ENCODE peak calls at places on chromosomes 1 and 21, in four cellular contexts. H is hepatocyte, V is PC-9, T is GM23248. Q is an unnamed sample.

GRCh38 chr1:9652379-9653194 is 1.1 kb downstream of the PIK3CD start:
- DNase-seq in H (no peak), V (no peak), T (peak; percentile 55), Q (peak; percentile 47)

GRCh38 chr1:234722267-234722704 is 112.3 kb upstream of the IRF2BP2 start:
- DNase-seq in H (no peak), V (no peak), T (no peak), Q (no peak)

GRCh38 chr1:25572708-25573590 is 29.5 kb downstream of the LDLRAP1 start:
- DNase-seq in H (peak; percentile 79), V (peak; percentile 60), T (peak; percentile 81), Q (peak; percentile 88)

GRCh38 chr1:192952646-192953045 is 106.5 kb downstream of the UCHL5 start:
- DNase-seq in H (no peak), V (no peak), T (peak; percentile 22), Q (no peak)

GRCh38 chr1:17161926-17162800 is 42.8 kb upstream of the PADI1 start:
- DNase-seq in H (no peak), V (no peak), T (no peak), Q (no peak)

GRCh38 chr1:68221001-68221970 is 11.0 kb downstream of the WLS start:
- DNase-seq in H (no peak), V (no peak), T (no peak), Q (no peak)

GRCh38 chr1:75502776-75503175 is 108.1 kb downstream of the SLC44A5 start:
- DNase-seq in H (no peak), V (no peak), T (peak; percentile 0), Q (no peak)

GRCh38 chr1:2344121-2344681 is 47.2 kb downstream of the MORN1 start:
- DNase-seq in H (no peak), V (no peak), T (no peak), Q (no peak)

GRCh38 chr1:170354679-170355078 is 177.3 kb upstream of the GORAB start:
- DNase-seq in H (no peak), V (no peak), T (no peak), Q (no peak)

GRCh38 chr1:90133133-90133532 is 138.2 kb downstream of the ZNF326 start:
- DNase-seq in H (peak; percentile 63), V (no peak), T (peak; percentile 16), Q (peak; percentile 83)

GRCh38 chr21:39014751-39015150 is 168.5 kb downstream of the PSMG1 start:
- DNase-seq in H (peak; percentile 49), V (peak; percentile 25), T (peak; percentile 96), Q (no peak)

GRCh38 chr21:45094412-45094811 is 20.0 kb downstream of the ADARB1 start:
- DNase-seq in H (no peak), V (no peak), T (no peak), Q (no peak)

GRCh38 chr1:223022641-223023473 is 120.2 kb downstream of the TLR5 start:
- DNase-seq in H (peak; percentile 34), V (peak; percentile 52), T (no peak), Q (peak; percentile 39)

GRCh38 chr1:17061486-17062271 is 7.8 kb upstream of the SDHB start:
- DNase-seq in H (no peak), V (no peak), T (no peak), Q (no peak)

GRCh38 chr1:150997126-150997872 is 9.4 kb downstream of the MINDY1 start:
- DNase-seq in H (no peak), V (no peak), T (no peak), Q (no peak)

GRCh38 chr1:53644909-53645689 is 93.9 kb downstream of the GLIS1 start:
- DNase-seq in H (no peak), V (no peak), T (no peak), Q (no peak)

GRCh38 chr1:226657788-226658537 is 81.1 kb downstream of the ITPKB start:
- DNase-seq in H (no peak), V (no peak), T (no peak), Q (no peak)

GRCh38 chr1:37437058-37437457 is 37.3 kb upstream of the ZC3H12A start:
- DNase-seq in H (no peak), V (no peak), T (no peak), Q (no peak)

GRCh38 chr1:59332221-59332620 is 35.3 kb downstream of the FGGY start:
- DNase-seq in H (no peak), V (no peak), T (no peak), Q (no peak)

GRCh38 chr1:22808186-22808845 is 97.7 kb downstream of the EPHB2 start:
- DNase-seq in H (no peak), V (peak; percentile 29), T (peak; percentile 95), Q (no peak)

GRCh38 chr1:240613353-240614142 is 1.6 kb upstream of the GREM2 start:
- DNase-seq in H (no peak), V (no peak), T (no peak), Q (peak; percentile 18)

GRCh38 chr21:29182674-29183073 is 52.2 kb downstream of the MAP3K7CL start:
- DNase-seq in H (no peak), V (no peak), T (no peak), Q (no peak)

GRCh38 chr1:181135815-181136737 is 47.6 kb downstream of the IER5 start:
- DNase-seq in H (no peak), V (peak; percentile 51), T (peak; percentile 97), Q (no peak)

GRCh38 chr1:67489643-67490042 is 59.4 kb upstream of the SERBP1 start:
- DNase-seq in H (peak; percentile 40), V (peak; percentile 6), T (peak; percentile 7), Q (peak; percentile 47)

GRCh38 chr1:234611799-234612351 is 1.9 kb upstream of the IRF2BP2 start:
- DNase-seq in H (peak; percentile 72), V (peak; percentile 37), T (no peak), Q (no peak)

GRCh38 chr1:46198026-46198826 is at the start of gene POMGNT1:
- DNase-seq in H (peak; percentile 87), V (peak; percentile 83), T (peak; percentile 89), Q (peak; percentile 78)

GRCh38 chr1:199752688-199753027 is 274.9 kb upstream of the NR5A2 start:
- DNase-seq in H (no peak), V (no peak), T (no peak), Q (no peak)

GRCh38 chr1:41745022-41745421 is 173.7 kb downstream of the HIVEP3 start:
- DNase-seq in H (no peak), V (no peak), T (no peak), Q (no peak)

GRCh38 chr21:45991606-45992301 is 10.2 kb downstream of the COL6A1 start:
- DNase-seq in H (no peak), V (no peak), T (peak; percentile 16), Q (no peak)

GRCh38 chr1:172532700-172533510 is at the start of gene SUCO:
- DNase-seq in H (peak; percentile 100), V (peak; percentile 100), T (peak; percentile 100), Q (peak; percentile 98)

GRCh38 chr1:43520100-43520828 is 10.4 kb upstream of the PTPRF start:
- DNase-seq in H (no peak), V (no peak), T (no peak), Q (no peak)

GRCh38 chr1:205493241-205494085 is 11.0 kb upstream of the CDK18 start:
- DNase-seq in H (peak; percentile 27), V (peak; percentile 63), T (peak; percentile 88), Q (no peak)

GRCh38 chr1:210920258-210920657 is 213.7 kb downstream of the KCNH1 start:
- DNase-seq in H (no peak), V (no peak), T (no peak), Q (no peak)

GRCh38 chr1:209769956-209770355 is 14.1 kb downstream of the TRAF3IP3 start:
- DNase-seq in H (no peak), V (no peak), T (peak; percentile 26), Q (no peak)

GRCh38 chr1:95232646-95233320 is 1.2 kb upstream of the RWDD3 start:
- DNase-seq in H (no peak), V (no peak), T (peak; percentile 32), Q (no peak)

GRCh38 chr21:45959182-45959581 is 22.4 kb upstream of the COL6A1 start:
- DNase-seq in H (no peak), V (no peak), T (no peak), Q (no peak)

GRCh38 chr1:174112489-174113162 is 46.7 kb upstream of the RABGAP1L start:
- DNase-seq in H (no peak), V (no peak), T (no peak), Q (no peak)

GRCh38 chr1:186899577-186899976 is 70.8 kb downstream of the PLA2G4A start:
- DNase-seq in H (no peak), V (no peak), T (no peak), Q (no peak)
- TF ChIP-seq EZH2 in H (no peak), V (no peak), T (no peak), Q (no peak)

DNA sequence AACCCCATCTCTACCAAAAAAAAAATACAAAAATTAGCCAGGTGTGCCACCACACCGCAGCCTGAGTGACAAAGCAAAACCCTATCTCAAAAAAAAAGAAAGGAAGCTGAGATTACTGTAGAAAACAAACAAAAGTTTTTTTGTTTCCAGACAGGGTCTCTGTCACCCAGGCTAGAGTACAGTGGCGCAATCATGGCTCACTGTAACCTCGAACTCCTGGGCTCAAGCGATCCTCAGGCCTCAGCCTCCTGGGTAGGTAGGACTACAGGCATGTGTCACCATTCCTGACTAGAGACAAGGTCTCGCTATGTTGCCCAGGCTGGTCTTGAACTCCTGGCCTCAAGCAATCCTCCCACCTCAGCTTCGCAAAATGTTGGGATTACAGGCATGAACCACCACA is 2.8 kb upstream of the PYGO2 start:
- DNase-seq in H (no peak), V (no peak), T (no peak), Q (no peak)
- H3K4me1 ChIP-seq in H (peaks cover 19% of the 10 kb centered on the region), V (peaks cover 24% of the 10 kb centered on the region), T (peaks cover 23% of the 10 kb centered on the region), Q (peaks cover 36% of the 10 kb centered on the region)

GRCh38 chr1:161869291-161869690 is 103.2 kb downstream of the ATF6 start:
- DNase-seq in H (no peak), V (no peak), T (no peak), Q (no peak)

GRCh38 chr1:161863549-161863948 is 97.4 kb downstream of the ATF6 start:
- DNase-seq in H (no peak), V (no peak), T (no peak), Q (no peak)

GRCh38 chr1:161864577-161864976 is 98.5 kb downstream of the ATF6 start:
- DNase-seq in H (peak; percentile 6), V (no peak), T (peak; percentile 51), Q (no peak)
- H3K9me2 ChIP-seq in H (no peaks in the 10 kb centered on the region), V (no peaks in the 10 kb centered on the region), T (no peaks in the 10 kb centered on the region), Q (no peaks in the 10 kb centered on the region)

GRCh38 chr1:35571263-35571662 is 1.9 kb upstream of the TFAP2E start:
- DNase-seq in H (no peak), V (no peak), T (no peak), Q (no peak)

GRCh38 chr1:35574655-35575400 is 1.7 kb downstream of the TFAP2E start:
- DNase-seq in H (no peak), V (peak; percentile 58), T (no peak), Q (peak; percentile 55)

GRCh38 chr1:35573776-35574654 is 901 bp downstream of the TFAP2E start:
- DNase-seq in H (no peak), V (no peak), T (no peak), Q (peak; percentile 63)

GRCh38 chr1:35572296-35572695 is 818 bp upstream of the TFAP2E start:
- DNase-seq in H (no peak), V (no peak), T (no peak), Q (no peak)

DNA sequence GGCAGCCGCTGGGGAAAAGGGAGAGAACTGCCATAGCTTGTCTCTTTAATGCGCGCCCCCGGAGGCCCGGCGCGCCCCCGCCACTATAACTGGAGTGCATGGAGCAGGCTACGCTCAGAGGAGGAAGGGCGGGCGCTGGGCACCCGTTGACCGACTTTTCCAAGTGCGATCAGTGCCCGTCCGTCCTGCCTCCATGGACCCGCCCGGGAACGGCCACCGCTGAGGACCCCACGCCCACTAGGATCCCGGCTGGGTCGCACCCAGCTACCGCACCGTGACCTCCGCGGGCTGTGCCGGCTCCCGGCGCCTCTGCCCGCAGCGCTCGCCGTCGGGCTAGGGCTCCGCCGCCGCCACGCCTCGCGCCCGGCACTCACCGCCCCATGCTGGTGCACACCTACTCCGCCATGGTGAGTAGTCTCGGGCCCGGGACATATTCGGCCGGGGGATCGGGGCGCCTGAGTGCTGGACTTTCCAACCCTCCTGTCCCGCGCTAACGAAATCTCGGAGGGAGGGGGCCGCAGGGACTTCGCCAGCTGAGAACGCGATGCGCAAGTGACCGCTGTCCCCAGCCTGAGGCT is at the start of gene TFAP2E:
- DNase-seq in H (no peak), V (peak; percentile 64), T (peak; percentile 72), Q (peak; percentile 79)
- TF ChIP-seq EZH2 in H (peak; percentile 89), V (no peak), T (peak; percentile 48), Q (peak; percentile 98)